ENCODE peak calls at places on chromosomes 12 and 14, in ten cellular contexts. One of them, this sample, is unnamed.

GRCh38 chr14:68975667-68976066 is 3.4 kb downstream of the ACTN1 start:
- DNase-seq in ovary: no peak
- DNase-seq in fibroblast of pulmonary artery: peak; percentile 86
- DNase-seq in fibroblast of the aortic adventitia: peak; percentile 91
- DNase-seq in pancreas: peak; percentile 36
- DNase-seq in PC-3: no peak
- DNase-seq in mammary epithelial cell: peak; percentile 85
- DNase-seq in omental fat pad: no peak
- DNase-seq in WTC11: no peak
- DNase-seq in H9: no peak
- DNase-seq in this sample: no peak

GRCh38 chr12:92002195-92002649 is 143.4 kb downstream of the BTG1 start:
- DNase-seq in ovary: no peak
- DNase-seq in fibroblast of pulmonary artery: no peak
- DNase-seq in fibroblast of the aortic adventitia: no peak
- DNase-seq in pancreas: no peak
- DNase-seq in PC-3: no peak
- DNase-seq in mammary epithelial cell: no peak
- DNase-seq in omental fat pad: no peak
- DNase-seq in WTC11: no peak
- DNase-seq in H9: no peak
- DNase-seq in this sample: no peak

GRCh38 chr14:38808734-38809455 is 294.1 kb downstream of the SEC23A start:
- DNase-seq in ovary: no peak
- DNase-seq in fibroblast of pulmonary artery: no peak
- DNase-seq in fibroblast of the aortic adventitia: no peak
- DNase-seq in pancreas: no peak
- DNase-seq in PC-3: peak; percentile 16
- DNase-seq in mammary epithelial cell: peak; percentile 21
- DNase-seq in omental fat pad: no peak
- DNase-seq in WTC11: peak; percentile 33
- DNase-seq in H9: peak; percentile 32
- DNase-seq in this sample: no peak

GRCh38 chr12:116620801-116621593 is 61.8 kb downstream of the MAP1LC3B2 start:
- DNase-seq in ovary: no peak
- DNase-seq in fibroblast of pulmonary artery: no peak
- DNase-seq in fibroblast of the aortic adventitia: no peak
- DNase-seq in pancreas: no peak
- DNase-seq in PC-3: no peak
- DNase-seq in mammary epithelial cell: no peak
- DNase-seq in omental fat pad: no peak
- DNase-seq in WTC11: no peak
- DNase-seq in H9: no peak
- DNase-seq in this sample: no peak

GRCh38 chr12:11688379-11688778 is 38.9 kb downstream of the ETV6 start:
- DNase-seq in ovary: no peak
- DNase-seq in fibroblast of pulmonary artery: no peak
- DNase-seq in fibroblast of the aortic adventitia: no peak
- DNase-seq in pancreas: no peak
- DNase-seq in PC-3: no peak
- DNase-seq in mammary epithelial cell: no peak
- DNase-seq in omental fat pad: no peak
- DNase-seq in WTC11: no peak
- DNase-seq in H9: no peak
- DNase-seq in this sample: no peak

GRCh38 chr12:57771271-57771872 is 533 bp downstream of the METTL1 start:
- DNase-seq in ovary: peak; percentile 93
- DNase-seq in fibroblast of pulmonary artery: peak; percentile 91
- DNase-seq in fibroblast of the aortic adventitia: peak; percentile 91
- DNase-seq in pancreas: peak; percentile 86
- DNase-seq in PC-3: peak; percentile 90
- DNase-seq in mammary epithelial cell: peak; percentile 47
- DNase-seq in omental fat pad: peak; percentile 85
- DNase-seq in WTC11: peak; percentile 93
- DNase-seq in H9: peak; percentile 96
- DNase-seq in this sample: peak; percentile 88

GRCh38 chr14:72666610-72667009 is 227.3 kb downstream of the DPF3 start:
- DNase-seq in ovary: no peak
- DNase-seq in fibroblast of pulmonary artery: peak; percentile 68
- DNase-seq in fibroblast of the aortic adventitia: peak; percentile 78
- DNase-seq in pancreas: no peak
- DNase-seq in PC-3: peak; percentile 99
- DNase-seq in mammary epithelial cell: peak; percentile 90
- DNase-seq in omental fat pad: no peak
- DNase-seq in WTC11: no peak
- DNase-seq in H9: no peak
- DNase-seq in this sample: no peak

GRCh38 chr14:78606111-78606510 is 435.9 kb downstream of the NRXN3 start:
- DNase-seq in ovary: no peak
- DNase-seq in fibroblast of pulmonary artery: peak; percentile 53
- DNase-seq in fibroblast of the aortic adventitia: peak; percentile 93
- DNase-seq in pancreas: no peak
- DNase-seq in PC-3: no peak
- DNase-seq in mammary epithelial cell: peak; percentile 1
- DNase-seq in omental fat pad: no peak
- DNase-seq in WTC11: no peak
- DNase-seq in H9: no peak
- DNase-seq in this sample: no peak

GRCh38 chr12:94148841-94149780 is 734 bp downstream of the PLXNC1 start:
- DNase-seq in ovary: peak; percentile 70
- DNase-seq in fibroblast of pulmonary artery: peak; percentile 50
- DNase-seq in fibroblast of the aortic adventitia: no peak
- DNase-seq in pancreas: peak; percentile 70
- DNase-seq in PC-3: no peak
- DNase-seq in mammary epithelial cell: peak; percentile 17
- DNase-seq in omental fat pad: no peak
- DNase-seq in WTC11: peak; percentile 75
- DNase-seq in H9: peak; percentile 77
- DNase-seq in this sample: peak; percentile 68

GRCh38 chr12:75634244-75635222 is 123.1 kb upstream of the KRR1 start:
- DNase-seq in ovary: no peak
- DNase-seq in fibroblast of pulmonary artery: peak; percentile 43
- DNase-seq in fibroblast of the aortic adventitia: peak; percentile 66
- DNase-seq in pancreas: no peak
- DNase-seq in PC-3: no peak
- DNase-seq in mammary epithelial cell: no peak
- DNase-seq in omental fat pad: no peak
- DNase-seq in WTC11: no peak
- DNase-seq in H9: no peak
- DNase-seq in this sample: no peak

GRCh38 chr12:100141666-100141997 is 1.0 kb downstream of the BLTP3B start:
- DNase-seq in ovary: no peak
- DNase-seq in fibroblast of pulmonary artery: peak; percentile 87
- DNase-seq in fibroblast of the aortic adventitia: peak; percentile 92
- DNase-seq in pancreas: no peak
- DNase-seq in PC-3: peak; percentile 91
- DNase-seq in mammary epithelial cell: peak; percentile 88
- DNase-seq in omental fat pad: no peak
- DNase-seq in WTC11: no peak
- DNase-seq in H9: no peak
- DNase-seq in this sample: no peak

GRCh38 chr14:105059035-105059916 is 6.0 kb downstream of the GPR132 start:
- DNase-seq in ovary: no peak
- DNase-seq in fibroblast of pulmonary artery: no peak
- DNase-seq in fibroblast of the aortic adventitia: peak; percentile 52
- DNase-seq in pancreas: peak; percentile 55
- DNase-seq in PC-3: no peak
- DNase-seq in mammary epithelial cell: no peak
- DNase-seq in omental fat pad: no peak
- DNase-seq in WTC11: peak; percentile 46
- DNase-seq in H9: peak; percentile 60
- DNase-seq in this sample: no peak
- TF ChIP-seq CTCF in ovary: no peak
- TF ChIP-seq CTCF in fibroblast of pulmonary artery: no peak
- TF ChIP-seq CTCF in fibroblast of the aortic adventitia: no peak
- TF ChIP-seq CTCF in pancreas: no peak
- TF ChIP-seq CTCF in PC-3: no peak
- TF ChIP-seq CTCF in mammary epithelial cell: no peak
- TF ChIP-seq CTCF in omental fat pad: no peak
- TF ChIP-seq CTCF in WTC11: no peak
- TF ChIP-seq CTCF in H9: peak; percentile 33
- TF ChIP-seq CTCF in this sample: no peak

DNA sequence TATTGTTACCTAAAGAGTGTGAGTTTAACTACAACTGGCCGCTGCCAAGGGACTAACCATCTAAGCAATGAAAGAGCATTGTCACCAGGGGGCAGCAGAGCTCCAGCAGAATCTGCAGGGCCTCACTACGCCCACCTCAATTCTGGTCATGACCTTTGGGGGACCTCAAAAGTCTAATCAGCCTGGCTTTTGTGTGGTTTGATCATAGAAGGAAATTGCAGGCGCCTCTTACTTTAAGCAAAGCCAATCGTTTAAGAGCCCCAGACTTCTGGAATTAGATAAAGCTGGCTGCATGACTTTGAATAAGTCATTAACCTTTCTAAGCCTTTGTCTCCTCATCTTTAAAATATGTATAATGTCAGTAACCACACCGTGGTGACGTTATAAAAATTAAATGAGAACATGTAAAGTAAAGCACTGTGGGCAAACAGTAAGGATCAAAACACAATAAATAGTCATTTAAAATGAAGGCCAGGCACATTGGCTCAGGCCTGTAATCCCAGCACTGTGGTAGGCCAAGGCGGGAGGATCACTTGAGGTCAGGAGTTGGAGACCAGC is 58.6 kb downstream of the TBX3 start:
- DNase-seq in ovary: no peak
- DNase-seq in fibroblast of pulmonary artery: peak; percentile 75
- DNase-seq in fibroblast of the aortic adventitia: peak; percentile 66
- DNase-seq in pancreas: peak; percentile 62
- DNase-seq in PC-3: peak; percentile 74
- DNase-seq in mammary epithelial cell: peak; percentile 26
- DNase-seq in omental fat pad: no peak
- DNase-seq in WTC11: peak; percentile 83
- DNase-seq in H9: peak; percentile 83
- DNase-seq in this sample: peak; percentile 83
- TF ChIP-seq CTCF in ovary: no peak
- TF ChIP-seq CTCF in fibroblast of pulmonary artery: peak; percentile 93
- TF ChIP-seq CTCF in fibroblast of the aortic adventitia: peak; percentile 83
- TF ChIP-seq CTCF in pancreas: peak; percentile 38
- TF ChIP-seq CTCF in PC-3: peak; percentile 98
- TF ChIP-seq CTCF in mammary epithelial cell: peak; percentile 90
- TF ChIP-seq CTCF in omental fat pad: no peak
- TF ChIP-seq CTCF in WTC11: peak; percentile 89
- TF ChIP-seq CTCF in H9: peak; percentile 93
- TF ChIP-seq CTCF in this sample: peak; percentile 85

GRCh38 chr14:105411985-105412767 is 7.5 kb upstream of the MTA1 start:
- DNase-seq in ovary: peak; percentile 32
- DNase-seq in fibroblast of pulmonary artery: no peak
- DNase-seq in fibroblast of the aortic adventitia: no peak
- DNase-seq in pancreas: no peak
- DNase-seq in PC-3: no peak
- DNase-seq in mammary epithelial cell: no peak
- DNase-seq in omental fat pad: no peak
- DNase-seq in WTC11: peak; percentile 15
- DNase-seq in H9: no peak
- DNase-seq in this sample: no peak

GRCh38 chr14:105410642-105411016 is 9.0 kb upstream of the MTA1 start:
- DNase-seq in ovary: peak; percentile 16
- DNase-seq in fibroblast of pulmonary artery: no peak
- DNase-seq in fibroblast of the aortic adventitia: no peak
- DNase-seq in pancreas: no peak
- DNase-seq in PC-3: no peak
- DNase-seq in mammary epithelial cell: no peak
- DNase-seq in omental fat pad: no peak
- DNase-seq in WTC11: no peak
- DNase-seq in H9: no peak
- DNase-seq in this sample: no peak

GRCh38 chr14:105409379-105409778 is 10.2 kb upstream of the MTA1 start:
- DNase-seq in ovary: no peak
- DNase-seq in fibroblast of pulmonary artery: no peak
- DNase-seq in fibroblast of the aortic adventitia: no peak
- DNase-seq in pancreas: no peak
- DNase-seq in PC-3: no peak
- DNase-seq in mammary epithelial cell: no peak
- DNase-seq in omental fat pad: no peak
- DNase-seq in WTC11: no peak
- DNase-seq in H9: no peak
- DNase-seq in this sample: no peak

GRCh38 chr14:105412768-105413541 is 6.7 kb upstream of the MTA1 start:
- DNase-seq in ovary: peak; percentile 17
- DNase-seq in fibroblast of pulmonary artery: no peak
- DNase-seq in fibroblast of the aortic adventitia: no peak
- DNase-seq in pancreas: no peak
- DNase-seq in PC-3: no peak
- DNase-seq in mammary epithelial cell: no peak
- DNase-seq in omental fat pad: no peak
- DNase-seq in WTC11: peak; percentile 11
- DNase-seq in H9: no peak
- DNase-seq in this sample: no peak

GRCh38 chr14:105411017-105411941 is 8.3 kb upstream of the MTA1 start:
- DNase-seq in ovary: peak; percentile 54
- DNase-seq in fibroblast of pulmonary artery: peak; percentile 29
- DNase-seq in fibroblast of the aortic adventitia: peak; percentile 10
- DNase-seq in pancreas: peak; percentile 84
- DNase-seq in PC-3: peak; percentile 63
- DNase-seq in mammary epithelial cell: peak; percentile 42
- DNase-seq in omental fat pad: no peak
- DNase-seq in WTC11: peak; percentile 14
- DNase-seq in H9: peak; percentile 65
- DNase-seq in this sample: peak; percentile 63
- TF ChIP-seq CTCF in ovary: no peak
- TF ChIP-seq CTCF in fibroblast of pulmonary artery: no peak
- TF ChIP-seq CTCF in fibroblast of the aortic adventitia: no peak
- TF ChIP-seq CTCF in pancreas: no peak
- TF ChIP-seq CTCF in PC-3: no peak
- TF ChIP-seq CTCF in mammary epithelial cell: no peak
- TF ChIP-seq CTCF in omental fat pad: no peak
- TF ChIP-seq CTCF in WTC11: no peak
- TF ChIP-seq CTCF in H9: no peak
- TF ChIP-seq CTCF in this sample: no peak

GRCh38 chr12:63864456-63864709 is 19.9 kb downstream of the SRGAP1 start:
- DNase-seq in ovary: no peak
- DNase-seq in fibroblast of pulmonary artery: no peak
- DNase-seq in fibroblast of the aortic adventitia: no peak
- DNase-seq in pancreas: no peak
- DNase-seq in PC-3: no peak
- DNase-seq in mammary epithelial cell: no peak
- DNase-seq in omental fat pad: no peak
- DNase-seq in WTC11: no peak
- DNase-seq in H9: no peak
- DNase-seq in this sample: no peak

GRCh38 chr12:63862187-63863107 is 17.9 kb downstream of the SRGAP1 start:
- DNase-seq in ovary: no peak
- DNase-seq in fibroblast of pulmonary artery: peak; percentile 37
- DNase-seq in fibroblast of the aortic adventitia: no peak
- DNase-seq in pancreas: no peak
- DNase-seq in PC-3: peak; percentile 96
- DNase-seq in mammary epithelial cell: peak; percentile 3
- DNase-seq in omental fat pad: no peak
- DNase-seq in WTC11: no peak
- DNase-seq in H9: no peak
- DNase-seq in this sample: peak; percentile 18

GRCh38 chr12:63867026-63867425 is 22.5 kb downstream of the SRGAP1 start:
- DNase-seq in ovary: no peak
- DNase-seq in fibroblast of pulmonary artery: no peak
- DNase-seq in fibroblast of the aortic adventitia: no peak
- DNase-seq in pancreas: no peak
- DNase-seq in PC-3: no peak
- DNase-seq in mammary epithelial cell: no peak
- DNase-seq in omental fat pad: no peak
- DNase-seq in WTC11: no peak
- DNase-seq in H9: no peak
- DNase-seq in this sample: no peak

GRCh38 chr12:63865448-63865847 is 20.9 kb downstream of the SRGAP1 start:
- DNase-seq in ovary: no peak
- DNase-seq in fibroblast of pulmonary artery: no peak
- DNase-seq in fibroblast of the aortic adventitia: no peak
- DNase-seq in pancreas: no peak
- DNase-seq in PC-3: no peak
- DNase-seq in mammary epithelial cell: no peak
- DNase-seq in omental fat pad: no peak
- DNase-seq in WTC11: no peak
- DNase-seq in H9: no peak
- DNase-seq in this sample: no peak

GRCh38 chr12:63863658-63864455 is 19.4 kb downstream of the SRGAP1 start:
- DNase-seq in ovary: no peak
- DNase-seq in fibroblast of pulmonary artery: no peak
- DNase-seq in fibroblast of the aortic adventitia: no peak
- DNase-seq in pancreas: no peak
- DNase-seq in PC-3: peak; percentile 56
- DNase-seq in mammary epithelial cell: no peak
- DNase-seq in omental fat pad: no peak
- DNase-seq in WTC11: no peak
- DNase-seq in H9: no peak
- DNase-seq in this sample: no peak
- TF ChIP-seq CTCF in ovary: no peak
- TF ChIP-seq CTCF in fibroblast of pulmonary artery: no peak
- TF ChIP-seq CTCF in fibroblast of the aortic adventitia: no peak
- TF ChIP-seq CTCF in pancreas: no peak
- TF ChIP-seq CTCF in PC-3: no peak
- TF ChIP-seq CTCF in mammary epithelial cell: no peak
- TF ChIP-seq CTCF in omental fat pad: no peak
- TF ChIP-seq CTCF in WTC11: no peak
- TF ChIP-seq CTCF in H9: no peak
- TF ChIP-seq CTCF in this sample: no peak

This sample was measured in nephron progenitor cell.